ENCODE peak calls at places on chromosomes 5 and 9, in four cellular contexts. J, A, R and C are unnamed samples.

GRCh38 chr9:113143432-113144227 is 7.2 kb upstream of the SLC31A2 start:
- DNase-seq in R (no peak), J (no peak), A (no peak), C (no peak)

GRCh38 chr9:80417211-80417773 is 845.5 kb downstream of the TLE4 start:
- DNase-seq in R (no peak), A (no peak), J (no peak), C (no peak)

GRCh38 chr5:61409568-61409967 is 77.5 kb downstream of the ZSWIM6 start:
- DNase-seq in R (peak), J (no peak), A (peak), C (no peak)

GRCh38 chr5:160325716-160326115 is 13.4 kb upstream of the CCNJL start:
- DNase-seq in R (no peak), J (no peak), A (no peak), C (no peak)

GRCh38 chr9:125284855-125285254 is 23.2 kb downstream of the GAPVD1 start:
- DNase-seq in R (no peak), A (no peak), J (no peak), C (peak)

GRCh38 chr5:760363-761205 is 23.9 kb downstream of the ZDHHC11B start:
- DNase-seq in J (no peak), R (peak), A (no peak), C (no peak)

GRCh38 chr9:34989946-34990635 is 546 bp downstream of the DNAJB5 start:
- DNase-seq in J (peak), R (peak), A (no peak), C (peak)

GRCh38 chr9:93968451-93969327 is 13.5 kb upstream of the BARX1 start:
- DNase-seq in R (no peak), A (peak), J (no peak), C (no peak)

GRCh38 chr9:81632599-81632998 is 56.7 kb downstream of the TLE1 start:
- DNase-seq in A (no peak), J (no peak), R (no peak), C (no peak)

GRCh38 chr9:69421908-69422801 is 97.1 kb downstream of the ENTREP1 start:
- DNase-seq in A (peak), R (peak), J (peak), C (peak)

GRCh38 chr9:129347323-129348120 is 169.5 kb upstream of the IER5L start:
- DNase-seq in R (peak), A (no peak), J (no peak), C (no peak)

GRCh38 chr5:103808464-103809106 is 246.0 kb upstream of the NUDT12 start:
- DNase-seq in J (peak), R (peak), A (peak), C (peak)

GRCh38 chr9:19828586-19828985 is 39.7 kb upstream of the SLC24A2 start:
- DNase-seq in A (no peak), R (no peak), J (no peak), C (no peak)
- TF ChIP-seq FOXJ3 in A (no peak), R (no peak), J (no peak), C (no peak)

DNA sequence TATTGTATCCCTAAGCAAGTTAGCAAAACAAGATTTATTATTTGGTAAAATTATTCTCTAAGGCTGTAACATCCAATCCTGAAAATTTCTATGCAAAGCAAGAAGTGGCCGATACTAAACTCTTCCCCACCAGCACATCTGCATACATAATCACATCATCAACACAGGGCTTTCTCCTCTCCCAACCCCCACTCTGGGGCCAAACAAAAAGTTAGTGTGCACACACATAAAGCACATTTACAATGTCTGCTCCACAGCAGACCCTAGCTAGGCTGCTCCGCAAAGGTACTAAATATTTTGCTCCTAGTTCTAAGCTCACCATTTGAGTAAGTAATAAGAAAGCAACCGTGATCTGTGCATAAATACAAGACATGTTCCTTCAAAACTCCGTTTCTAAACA is 3.6 kb downstream of the RNF130 start:
- DNase-seq in A (no peak), J (no peak), R (no peak), C (no peak)
- TF ChIP-seq FOXJ3 in A (no peak), J (no peak), R (no peak), C (no peak)

DNA sequence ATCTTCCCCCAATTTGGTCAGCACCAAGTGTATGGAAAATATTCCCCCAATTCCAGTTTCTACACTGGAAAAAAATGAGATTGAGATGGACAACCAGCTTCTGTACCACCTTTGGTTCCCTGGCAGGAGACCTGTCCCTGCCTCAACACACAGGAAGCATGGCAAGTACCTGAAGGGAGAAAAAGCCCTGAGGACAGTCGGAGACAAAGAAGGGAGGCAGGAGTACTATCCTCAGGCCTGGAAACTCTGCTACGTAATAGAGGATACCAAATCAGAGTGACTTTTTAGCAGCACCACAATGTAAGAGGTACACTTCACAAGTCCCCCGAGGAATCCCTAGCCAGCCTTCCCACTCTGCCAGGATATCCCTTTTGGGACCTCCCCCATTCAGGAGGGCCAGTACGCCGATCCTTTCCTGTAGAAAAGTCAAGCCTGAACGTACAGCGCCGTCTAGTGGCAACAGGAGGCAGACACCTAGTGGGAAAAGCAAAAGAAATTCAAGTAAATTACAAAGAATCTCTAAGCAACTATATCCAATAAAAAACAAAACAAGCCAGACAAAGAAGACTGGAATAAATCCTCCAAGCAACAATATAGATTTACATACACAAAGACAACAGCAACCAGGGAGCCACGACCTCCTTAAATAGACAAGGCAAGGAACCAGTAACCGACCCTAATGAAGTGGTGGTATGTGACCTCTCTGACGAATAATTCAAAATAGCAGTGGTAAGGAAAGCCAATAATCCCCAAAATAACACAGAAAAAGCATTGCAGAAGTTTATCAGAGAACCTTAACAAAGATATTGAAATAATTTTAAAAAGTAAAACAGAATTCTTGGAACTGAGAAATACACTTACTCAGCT is 63.3 kb upstream of the SLCO6A1 start:
- DNase-seq in A (peak), J (peak), R (no peak), C (peak)
- TF ChIP-seq FOXJ3 in A (no peak), J (no peak), R (no peak), C (no peak)

GRCh38 chr5:72467987-72468386 is 39.2 kb downstream of the ZNF366 start:
- DNase-seq in J (no peak), A (no peak), R (no peak), C (no peak)

GRCh38 chr5:72464071-72464470 is 43.1 kb downstream of the ZNF366 start:
- DNase-seq in J (no peak), R (no peak), A (no peak), C (no peak)

GRCh38 chr5:72465068-72465467 is 42.1 kb downstream of the ZNF366 start:
- DNase-seq in R (no peak), J (no peak), A (no peak), C (no peak)

GRCh38 chr5:72467421-72467820 is 39.8 kb downstream of the ZNF366 start:
- DNase-seq in J (no peak), R (no peak), A (no peak), C (no peak)

GRCh38 chr5:72465601-72466563 is 41.3 kb downstream of the ZNF366 start:
- DNase-seq in J (no peak), R (no peak), A (no peak), C (no peak)
- TF ChIP-seq FOXJ3 in J (no peak), R (no peak), A (no peak), C (no peak)